ENCODE peak calls at places on chromosomes 2 and 18, in nine cellular contexts. W, L, Q, P, G, T, U, F and H are unnamed samples.

GRCh38 chr2:10305715-10306114 is 3.0 kb downstream of the HPCAL1 start:
- DNase-seq in F (peak), P (peak), L (no peak), T (peak), U (peak), W (no peak), G (no peak), Q (no peak), H (peak)

GRCh38 chr2:68216454-68217310 is 35.6 kb downstream of the PPP3R1 start:
- DNase-seq in Q (peak), T (no peak), G (no peak), U (no peak), F (no peak), L (no peak), P (no peak), W (peak), H (no peak)

GRCh38 chr2:238924496-238925195 is 76.8 kb downstream of the TWIST2 start:
- DNase-seq in Q (no peak), W (no peak), U (no peak), L (no peak), F (no peak), T (no peak), P (no peak), G (no peak), H (no peak)

GRCh38 chr18:5461056-5461455 is 82.7 kb downstream of the EPB41L3 start:
- DNase-seq in P (peak), G (no peak), T (no peak), L (no peak), U (no peak), F (no peak), W (no peak), Q (no peak), H (no peak)

GRCh38 chr2:11370377-11371098 is 26.1 kb upstream of the ROCK2 start:
- DNase-seq in U (peak), P (peak), Q (no peak), T (no peak), F (no peak), G (no peak), W (peak), L (no peak), H (peak)

GRCh38 chr2:238863231-238863630 is 15.3 kb downstream of the TWIST2 start:
- DNase-seq in U (peak), W (no peak), F (no peak), L (no peak), G (no peak), P (no peak), T (no peak), Q (no peak), H (no peak)

GRCh38 chr2:122001441-122001874 is 246.0 kb downstream of the TSN start:
- DNase-seq in T (no peak), L (no peak), W (no peak), P (peak), G (no peak), U (no peak), Q (no peak), F (no peak), H (no peak)

GRCh38 chr2:146414456-146414855 is 1430.4 kb upstream of the ACVR2A start:
- DNase-seq in U (no peak), W (no peak), G (no peak), L (no peak), P (no peak), Q (no peak), F (no peak), T (no peak), H (no peak)

GRCh38 chr2:15275341-15275740 is 285.8 kb downstream of the NBAS start:
- DNase-seq in F (no peak), L (no peak), P (no peak), Q (no peak), G (no peak), U (no peak), T (no peak), W (no peak), H (no peak)

GRCh38 chr2:47645246-47645645 is 137.7 kb upstream of the MSH6 start:
- DNase-seq in P (no peak), F (no peak), L (no peak), U (no peak), Q (no peak), W (no peak), T (no peak), G (no peak), H (no peak)

GRCh38 chr2:28403388-28403956 is 10.8 kb downstream of the FOSL2 start:
- DNase-seq in T (no peak), G (no peak), W (no peak), P (no peak), Q (no peak), U (no peak), F (no peak), L (no peak), H (no peak)

GRCh38 chr18:49096021-49096420 is 145.3 kb upstream of the SMAD7 start:
- DNase-seq in W (no peak), P (no peak), Q (no peak), U (peak), G (no peak), F (no peak), T (no peak), L (no peak), H (no peak)

GRCh38 chr2:27205206-27205605 is 6.6 kb upstream of the ATRAID start:
- DNase-seq in G (no peak), W (no peak), U (no peak), Q (no peak), L (no peak), F (no peak), T (no peak), P (no peak), H (no peak)

GRCh38 chr2:41579811-41580210 is 468.0 kb upstream of the PKDCC start:
- DNase-seq in T (no peak), G (no peak), U (no peak), W (peak), F (no peak), P (no peak), L (no peak), Q (no peak), H (no peak)

GRCh38 chr18:57519668-57520424 is 66.7 kb downstream of the FECH start:
- DNase-seq in F (no peak), W (no peak), Q (no peak), G (no peak), L (no peak), T (no peak), U (peak), P (no peak), H (no peak)

GRCh38 chr2:160431441-160431840 is 62.2 kb downstream of the RBMS1 start:
- DNase-seq in Q (no peak), W (no peak), U (no peak), F (no peak), G (no peak), T (no peak), L (no peak), P (no peak), H (no peak)

GRCh38 chr2:230687498-230687897 is 25.1 kb upstream of the CAB39 start:
- DNase-seq in L (no peak), W (peak), Q (peak), U (peak), F (no peak), T (no peak), G (peak), P (peak), H (no peak)